ENCODE peak calls at places on chromosome 16, in seven cellular contexts. J is right atrium auricular region, V is upper lobe of right lung, R is OCI-LY7, L is GM23338, C is K562, G is gastrocnemius medialis. B is an unnamed sample.

GRCh38 chr16:66740010-66740409 is 11.4 kb downstream of the DYNC1LI2 start:
- DNase-seq in J (no peak), L (peak; percentile 75), G (no peak), R (peak; percentile 53), V (no peak), C (peak; percentile 73), B (no peak)

GRCh38 chr16:49280022-49280741 is 1.5 kb downstream of the CBLN1 start:
- DNase-seq in R (no peak), L (peak; percentile 89), G (no peak), V (no peak), C (no peak), J (no peak), B (no peak)

GRCh38 chr16:75460441-75460840 is 4.0 kb downstream of the TMEM170A start:
- DNase-seq in L (peak; percentile 36), R (no peak), J (no peak), G (no peak), V (peak; percentile 29), C (no peak), B (no peak)

GRCh38 chr16:89193021-89193575 is 7.2 kb downstream of the SLC22A31 start:
- DNase-seq in J (no peak), C (peak; percentile 96), G (no peak), R (peak; percentile 72), L (peak; percentile 94), V (peak; percentile 93), B (no peak)

GRCh38 chr16:24748242-24748641 is 18.8 kb downstream of the TNRC6A start:
- DNase-seq in V (no peak), L (no peak), R (no peak), J (peak; percentile 81), G (peak; percentile 83), C (peak; percentile 41), B (peak; percentile 73)

GRCh38 chr16:23975293-23975692 is 139.5 kb downstream of the PRKCB start:
- DNase-seq in V (no peak), R (no peak), L (no peak), C (no peak), J (no peak), G (no peak), B (no peak)

GRCh38 chr16:59210955-59211541 is 476.9 kb upstream of the GOT2 start:
- DNase-seq in V (no peak), G (no peak), R (no peak), C (no peak), L (peak; percentile 83), J (peak; percentile 58), B (peak; percentile 56)

GRCh38 chr16:87199379-87199778 is 117.8 kb downstream of the C16orf95 start:
- DNase-seq in G (no peak), V (no peak), R (no peak), L (no peak), C (no peak), J (no peak), B (no peak)

GRCh38 chr16:88649924-88650748 is 717 bp downstream of the CYBA start:
- DNase-seq in C (peak; percentile 65), L (peak; percentile 64), G (no peak), V (peak; percentile 84), J (peak; percentile 73), R (peak; percentile 54), B (no peak)

GRCh38 chr16:29816694-29817441 is 916 bp downstream of the PAGR1 start:
- DNase-seq in G (no peak), R (peak; percentile 80), C (peak; percentile 49), L (peak; percentile 80), V (peak; percentile 88), J (peak; percentile 77), B (no peak)

GRCh38 chr16:49193596-49193995 is 88.0 kb downstream of the CBLN1 start:
- DNase-seq in L (no peak), G (no peak), R (no peak), C (no peak), J (no peak), V (no peak), B (no peak)

GRCh38 chr16:19696312-19696711 is 21.7 kb downstream of the KNOP1 start:
- DNase-seq in L (no peak), R (no peak), G (peak; percentile 55), C (peak; percentile 57), V (peak; percentile 73), J (peak; percentile 93), B (peak; percentile 82)

GRCh38 chr16:28010671-28011070 is 52.8 kb downstream of the GSG1L start:
- DNase-seq in G (no peak), R (no peak), J (no peak), V (no peak), C (no peak), L (no peak), B (no peak)

GRCh38 chr16:16029431-16030011 is 80.1 kb downstream of the ABCC1 start:
- DNase-seq in J (no peak), L (no peak), R (no peak), C (no peak), G (no peak), V (no peak), B (no peak)

GRCh38 chr16:50771366-50771765 is 29.5 kb downstream of the CYLD start:
- DNase-seq in G (no peak), V (no peak), J (no peak), R (no peak), L (no peak), C (no peak), B (peak; percentile 27)

GRCh38 chr16:64996641-64997040 is 125.2 kb downstream of the CDH11 start:
- DNase-seq in C (no peak), R (no peak), V (no peak), J (no peak), G (no peak), L (no peak), B (no peak)

GRCh38 chr16:59783191-59783590 is 1049.1 kb upstream of the GOT2 start:
- DNase-seq in L (no peak), V (no peak), J (no peak), G (no peak), R (no peak), C (no peak), B (peak; percentile 34)

GRCh38 chr16:85460252-85460982 is 152.7 kb upstream of the GSE1 start:
- DNase-seq in J (no peak), C (peak; percentile 51), V (no peak), L (peak; percentile 67), G (no peak), R (no peak), B (no peak)

DNA sequence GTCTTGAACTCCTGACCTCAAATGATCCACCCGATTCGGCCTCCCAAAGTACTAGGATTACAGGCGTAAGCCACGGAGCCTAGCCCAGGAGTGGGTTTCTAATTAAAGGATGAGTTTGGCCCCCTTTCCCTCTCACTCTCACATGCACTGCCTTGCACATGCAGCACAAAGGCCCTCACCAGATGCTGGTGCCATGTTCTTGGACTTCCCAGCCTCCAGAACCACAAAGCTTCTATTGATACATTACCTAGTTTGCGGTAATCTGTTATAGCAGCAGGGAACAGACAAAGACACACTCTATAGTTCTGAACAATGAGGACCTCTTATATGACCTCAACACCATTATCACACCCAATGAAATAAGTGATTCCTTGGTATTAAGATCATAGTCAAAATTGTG is 17.9 kb upstream of the ITGAD start:
- DNase-seq in C (no peak), G (no peak), J (no peak), R (no peak), V (no peak), L (no peak), B (no peak)
- H3K4me3 ChIP-seq in C (no peak overlapping the region), G (no peak overlapping the region), J (no peak overlapping the region), R (no peak overlapping the region), V (no peak overlapping the region), L (no peak overlapping the region), B (no peak overlapping the region)

GRCh38 chr16:80986557-80986956 is 20.1 kb downstream of the CMC2 start:
- DNase-seq in L (no peak), G (no peak), R (no peak), V (no peak), J (no peak), C (no peak), B (no peak)
- H3K36me3 ChIP-seq in L (no peaks in the 10 kb centered on the region), G (no peaks in the 10 kb centered on the region), R (peaks cover 19% of the 10 kb centered on the region), V (no peaks in the 10 kb centered on the region), J (no peaks in the 10 kb centered on the region), C (peaks cover 27% of the 10 kb centered on the region), B (no peaks in the 10 kb centered on the region)

DNA sequence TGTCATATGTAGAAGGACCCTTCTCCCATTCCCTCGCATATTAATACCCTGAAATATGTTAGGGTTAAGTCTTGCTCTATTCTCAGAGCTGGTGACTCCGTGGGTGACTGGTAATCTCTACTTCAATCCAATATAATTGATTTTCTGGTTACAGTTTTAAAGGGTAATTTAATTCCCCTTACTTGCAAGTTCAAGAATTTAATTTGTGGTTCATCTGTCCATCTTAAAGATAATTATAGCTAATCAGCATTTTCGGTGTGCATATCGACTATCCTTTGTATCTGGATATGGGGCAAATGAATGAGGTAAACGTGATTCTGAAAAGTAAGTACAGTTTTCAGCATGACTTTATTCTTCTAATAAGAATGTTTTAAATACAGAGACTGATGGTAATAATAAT is 250.0 kb downstream of the CNTNAP4 start:
- DNase-seq in L (no peak), J (no peak), C (no peak), R (no peak), V (no peak), G (no peak), B (no peak)
- TF ChIP-seq CTCF in L (no peak), J (no peak), C (no peak), R (no peak), V (no peak), G (no peak), B (no peak)

GRCh38 chr16:10868562-10869469 is 8.2 kb upstream of the CIITA start:
- DNase-seq in V (peak; percentile 74), C (no peak), L (no peak), G (peak; percentile 38), R (peak; percentile 94), J (no peak), B (no peak)
- H3K4me3 ChIP-seq in V (peak overlapping the region; percentile 9), C (no peak overlapping the region), L (no peak overlapping the region), G (peak overlapping the region; percentile 4), R (peak overlapping the region; percentile 59), J (peak overlapping the region; percentile 17), B (no peak overlapping the region)

GRCh38 chr16:4882633-4883285 is 35.5 kb downstream of the UBN1 start:
- DNase-seq in G (peak; percentile 42), J (no peak), V (no peak), R (no peak), L (no peak), C (no peak), B (peak; percentile 14)
- H3K36me3 ChIP-seq in G (peaks cover 3% of the 10 kb centered on the region), J (peaks cover 85% of the 10 kb centered on the region), V (peaks cover 98% of the 10 kb centered on the region), R (peaks cover 74% of the 10 kb centered on the region), L (peaks cover 44% of the 10 kb centered on the region), C (peaks cover 82% of the 10 kb centered on the region), B (peaks cover 42% of the 10 kb centered on the region)

DNA sequence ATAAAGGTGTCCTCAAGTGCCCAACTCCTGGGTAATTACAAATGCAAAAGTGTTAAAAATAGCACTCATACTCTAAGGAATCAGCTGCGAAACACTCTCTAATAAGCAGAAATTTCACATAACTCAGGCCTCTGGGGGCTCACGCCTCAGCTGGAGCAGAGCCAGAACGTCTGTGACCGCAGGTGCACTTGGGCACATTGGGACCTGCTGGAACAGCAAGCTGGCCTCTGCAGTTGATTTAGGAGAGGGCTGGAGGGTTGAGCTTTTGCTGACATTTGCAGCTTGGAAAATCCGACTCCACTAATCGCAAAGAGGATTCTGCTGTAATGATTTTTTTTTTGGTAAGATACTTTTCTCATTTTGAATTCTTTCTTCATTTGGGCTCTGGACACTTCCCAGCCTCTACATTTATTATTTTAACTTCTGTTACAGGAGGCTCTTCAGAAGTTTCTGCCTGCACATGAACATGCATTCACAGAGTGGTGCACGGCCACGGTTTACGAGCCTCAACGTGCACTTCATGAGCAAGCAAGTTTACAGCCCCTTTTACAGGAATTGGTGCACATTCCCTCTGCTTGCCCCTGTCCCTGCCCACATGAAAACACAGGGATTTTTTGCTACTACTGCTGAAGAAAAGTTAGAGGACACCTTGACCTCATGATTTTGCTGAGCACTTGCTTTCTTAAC is 4.1 kb upstream of the SNTB2 start:
- DNase-seq in V (no peak), J (no peak), C (no peak), L (no peak), R (no peak), G (no peak), B (no peak)
- TF ChIP-seq CTCF in V (no peak), J (no peak), C (no peak), L (no peak), R (no peak), G (no peak), B (no peak)

GRCh38 chr16:20904507-20905079 is 4.0 kb downstream of the LYRM1 start:
- DNase-seq in G (no peak), R (peak; percentile 76), V (no peak), J (no peak), L (no peak), C (no peak), B (no peak)
- H3K4me3 ChIP-seq in G (no peak overlapping the region), R (peak overlapping the region; percentile 42), V (no peak overlapping the region), J (no peak overlapping the region), L (no peak overlapping the region), C (no peak overlapping the region), B (no peak overlapping the region)

B was measured in BJ.